ENCODE peak calls at places on chromosomes 4 and X, in eight cellular contexts. K is stimulated activated CD4-positive, alpha-beta T cell treated with anti-CD3 and anti-CD28 coated beads, Interleukin-2, amount 100 ng/mL, for 48 hours; J is T-helper 1 cell; H is NAMALWA; A is head of caudate nucleus; V is adrenal gland; F is choroid plexus epithelial cell; C is caudate nucleus. Q is an unnamed sample.

GRCh38 chr4:113971706-113972360 is 7.6 kb downstream of the ARSJ start:
- DNase-seq in C (no peak), A (no peak), H (no peak), V (no peak), K (no peak), J (no peak), F (peak; percentile 48), Q (no peak)

GRCh38 chr4:100367451-100367850 is 150.4 kb downstream of the EMCN start:
- DNase-seq in F (peak; percentile 94), H (no peak), K (no peak), J (no peak), V (no peak), A (no peak), C (no peak), Q (no peak)

GRCh38 chr4:28313729-28314713 is 1453.4 kb downstream of the STIM2 start:
- DNase-seq in J (no peak), V (no peak), K (no peak), H (no peak), C (no peak), F (no peak), A (no peak), Q (no peak)

GRCh38 chr4:16140520-16141249 is 56.9 kb upstream of the PROM1 start:
- DNase-seq in J (no peak), A (no peak), C (no peak), K (no peak), F (peak; percentile 97), H (no peak), V (no peak), Q (no peak)

GRCh38 chr4:166039822-166040221 is 166.8 kb downstream of the TLL1 start:
- DNase-seq in C (no peak), F (no peak), K (no peak), J (no peak), V (no peak), A (no peak), H (no peak), Q (no peak)

GRCh38 chrX:14616876-14617275 is 87.5 kb downstream of the GLRA2 start:
- DNase-seq in J (no peak), A (no peak), F (no peak), C (no peak), H (no peak), K (no peak), V (no peak), Q (no peak)

GRCh38 chr4:86560447-86560846 is 33.7 kb upstream of the PTPN13 start:
- DNase-seq in A (no peak), H (no peak), J (no peak), V (no peak), F (no peak), K (no peak), C (no peak), Q (no peak)

GRCh38 chr4:139153411-139154133 is 23.4 kb downstream of the ELF2 start:
- DNase-seq in J (no peak), F (peak; percentile 35), H (no peak), A (no peak), K (no peak), C (no peak), V (no peak), Q (no peak)

GRCh38 chrX:130261494-130261893 is 7.2 kb downstream of the ZNF280C start:
- DNase-seq in K (no peak), F (no peak), A (no peak), H (no peak), J (no peak), C (no peak), V (no peak), Q (no peak)

GRCh38 chr4:124061413-124061812 is 651.1 kb downstream of the ANKRD50 start:
- DNase-seq in A (no peak), F (peak; percentile 79), V (no peak), H (no peak), J (no peak), C (no peak), K (no peak), Q (no peak)

GRCh38 chr4:64272432-64272831 is 136.8 kb downstream of the TECRL start:
- DNase-seq in J (no peak), V (no peak), K (no peak), F (no peak), H (no peak), C (no peak), A (no peak), Q (no peak)

GRCh38 chrX:115362334-115363095 is 73.0 kb downstream of the LUZP4 start:
- DNase-seq in H (peak; percentile 6), A (no peak), V (no peak), C (no peak), J (no peak), K (no peak), F (peak; percentile 66), Q (no peak)

GRCh38 chrX:68895339-68896250 is 66.8 kb downstream of the EFNB1 start:
- DNase-seq in F (peak; percentile 37), C (no peak), A (peak; percentile 4), K (no peak), H (no peak), J (no peak), V (peak; percentile 53), Q (no peak)

GRCh38 chr4:96593422-96593821 is 753.5 kb downstream of the PDHA2 start:
- DNase-seq in H (no peak), C (no peak), K (no peak), A (no peak), J (no peak), F (peak; percentile 23), V (no peak), Q (no peak)

GRCh38 chr4:104447346-104447745 is 47.3 kb downstream of the CXXC4 start:
- DNase-seq in K (no peak), C (no peak), A (no peak), H (no peak), F (no peak), V (no peak), J (no peak), Q (no peak)

Q was measured in stimulated activated effector memory CD8-positive, alpha-beta T cell treated with anti-CD3 and anti-CD28 coated beads, Interleukin-12 subunit alpha, Interleukin-12 subunit beta, amount 100 ng/mL, for 72 hours.